ENCODE peak calls at places on chromosome 20, in eight cellular contexts. N, S, X, R, A, Q, D and W are unnamed samples.

GRCh38 chr20:62143118-62143975 is at the start of the genes PSMA7 and SS18L1:
- DNase-seq in R (peak), S (peak), Q (peak), X (peak), N (peak), D (peak), A (peak), W (peak)

GRCh38 chr20:47258745-47259695 is 97.5 kb downstream of the ZMYND8 start:
- DNase-seq in Q (peak), S (no peak), N (peak), D (peak), R (no peak), X (peak), A (no peak), W (no peak)

GRCh38 chr20:38139919-38140753 is 24.9 kb downstream of the TGM2 start:
- DNase-seq in Q (no peak), S (peak), X (no peak), D (peak), R (no peak), A (no peak), N (no peak), W (no peak)

GRCh38 chr20:11907621-11908020 is 10.1 kb upstream of the BTBD3 start:
- DNase-seq in Q (no peak), N (no peak), R (no peak), X (no peak), S (no peak), D (no peak), A (no peak), W (no peak)

GRCh38 chr20:14830899-14831298 is 493.5 kb upstream of the FLRT3 start:
- DNase-seq in S (no peak), A (no peak), R (no peak), D (no peak), X (no peak), Q (no peak), N (peak), W (no peak)

GRCh38 chr20:17557675-17558006 is 12.2 kb upstream of the DSTN start:
- DNase-seq in X (no peak), N (no peak), R (no peak), A (no peak), Q (peak), S (no peak), D (peak), W (no peak)

GRCh38 chr20:33664762-33665144 is 2.0 kb upstream of the ACTL10 start:
- DNase-seq in N (no peak), A (no peak), X (no peak), D (no peak), S (no peak), Q (no peak), R (no peak), W (no peak)

GRCh38 chr20:57801046-57801445 is 91.2 kb upstream of the PMEPA1 start:
- DNase-seq in S (no peak), N (no peak), Q (no peak), X (no peak), R (no peak), D (no peak), A (no peak), W (no peak)

GRCh38 chr20:8646026-8646425 is 422.9 kb upstream of the PLCB4 start:
- DNase-seq in Q (no peak), S (no peak), D (peak), N (no peak), R (no peak), X (no peak), A (no peak), W (no peak)

GRCh38 chr20:18079756-18080353 is 22.1 kb upstream of the OVOL2 start:
- DNase-seq in N (no peak), D (no peak), A (no peak), Q (no peak), S (no peak), X (no peak), R (no peak), W (no peak)

GRCh38 chr20:34175879-34176278 is 63.8 kb upstream of the EIF2S2 start:
- DNase-seq in R (no peak), A (no peak), D (no peak), S (no peak), N (no peak), Q (no peak), X (no peak), W (no peak)

GRCh38 chr20:48538058-48538825 is 289.6 kb downstream of the PREX1 start:
- DNase-seq in X (no peak), R (no peak), N (no peak), S (no peak), Q (no peak), D (peak), A (no peak), W (no peak)

GRCh38 chr20:22810626-22811559 is 224.2 kb upstream of the SSTR4 start:
- DNase-seq in D (no peak), X (no peak), S (no peak), N (no peak), R (no peak), Q (no peak), A (no peak), W (no peak)

GRCh38 chr20:35135867-35136586 is 11.1 kb downstream of the EDEM2 start:
- DNase-seq in S (no peak), X (peak), D (peak), R (no peak), Q (peak), A (no peak), N (no peak), W (no peak)

GRCh38 chr20:29325304-29325640 is 1932.2 kb upstream of the DEFB115 start:
- DNase-seq in Q (no peak), A (no peak), X (no peak), D (no peak), N (no peak), R (no peak), S (no peak), W (no peak)

GRCh38 chr20:50561379-50562078 is 51.3 kb downstream of the PTPN1 start:
- DNase-seq in R (no peak), D (peak), N (peak), X (no peak), S (no peak), A (no peak), Q (peak), W (no peak)

GRCh38 chr20:3374296-3374695 is 33.2 kb downstream of the DNAAF9 start:
- DNase-seq in N (no peak), A (no peak), S (no peak), R (no peak), D (peak), X (no peak), Q (no peak), W (no peak)

GRCh38 chr20:23637282-23638221 is at the start of gene CST3:
- DNase-seq in A (peak), S (peak), D (peak), R (peak), X (peak), Q (peak), N (peak), W (peak)

GRCh38 chr20:34129518-34130162 is 17.6 kb upstream of the EIF2S2 start:
- DNase-seq in R (peak), A (peak), N (peak), D (peak), X (peak), S (peak), Q (peak), W (peak)

GRCh38 chr20:47950103-47950502 is 164.8 kb upstream of the SULF2 start:
- DNase-seq in X (no peak), D (peak), A (peak), N (no peak), Q (no peak), S (no peak), R (no peak), W (no peak)

GRCh38 chr20:35626386-35627001 is 10.9 kb downstream of the SPAG4 start:
- DNase-seq in R (no peak), S (no peak), A (no peak), X (no peak), Q (no peak), D (no peak), N (no peak), W (no peak)

GRCh38 chr20:51661609-51662178 is 106.5 kb downstream of the ATP9A start:
- DNase-seq in X (no peak), S (no peak), Q (peak), R (no peak), D (no peak), A (no peak), N (peak), W (no peak)

GRCh38 chr20:49690899-49691620 is 22.6 kb downstream of the B4GALT5 start:
- DNase-seq in R (no peak), S (no peak), N (no peak), Q (no peak), A (no peak), X (no peak), D (peak), W (no peak)

GRCh38 chr20:63394069-63394468 is 32.9 kb upstream of the CHRNA4 start:
- DNase-seq in Q (no peak), X (no peak), S (no peak), A (no peak), N (no peak), R (no peak), D (peak), W (no peak)

GRCh38 chr20:44583179-44583578 is 800 bp downstream of the PKIG start:
- DNase-seq in R (no peak), A (no peak), Q (no peak), D (no peak), S (no peak), N (no peak), X (no peak), W (no peak)